ENCODE peak calls at places on chromosomes 6 and 20, in nine cellular contexts. C is PC-3, A is GM23338, Q is neural progenitor cell, O is HCT116, X is OCI-LY7, U is MM.1S, H is SK-N-SH, R is GM23248. S is an unnamed sample.
A peak's percentile ranks its signal among the peaks of the same experiment; 100 is the strongest.

GRCh38 chr6:34146021-34146782 is at the start of gene GRM4:
- DNase-seq in C (no peak), A (no peak), Q (no peak), O (no peak), X (no peak), U (no peak), H (no peak), R (no peak), S (no peak)

GRCh38 chr6:32937230-32937633 is 3.6 kb downstream of the HLA-DMB start:
- DNase-seq in C (no peak), A (no peak), Q (no peak), O (no peak), X (no peak), U (no peak), H (no peak), R (no peak), S (no peak)

GRCh38 chr6:20350215-20350614 is 51.5 kb upstream of the E2F3 start:
- DNase-seq in C (no peak), A (no peak), Q (peak; percentile 10), O (no peak), X (no peak), U (no peak), H (no peak), R (no peak), S (no peak)

GRCh38 chr6:89500486-89501020 is 67.6 kb downstream of the ANKRD6 start:
- DNase-seq in C (no peak), A (no peak), Q (peak; percentile 72), O (no peak), X (no peak), U (no peak), H (no peak), R (no peak), S (no peak)

GRCh38 chr6:21846541-21847451 is 253.2 kb downstream of the SOX4 start:
- DNase-seq in C (peak; percentile 19), A (peak; percentile 69), Q (peak; percentile 67), O (no peak), X (peak; percentile 66), U (no peak), H (peak; percentile 35), R (no peak), S (peak; percentile 82)

GRCh38 chr6:37525460-37526357 is 26.0 kb upstream of the CCDC167 start:
- DNase-seq in C (peak; percentile 27), A (peak; percentile 81), Q (peak; percentile 81), O (no peak), X (no peak), U (no peak), H (peak; percentile 60), R (peak; percentile 44), S (peak; percentile 44)

GRCh38 chr6:165766457-165766856 is 103.4 kb upstream of the PDE10A start:
- DNase-seq in C (peak; percentile 3), A (no peak), Q (no peak), O (no peak), X (no peak), U (peak; percentile 17), H (no peak), R (no peak), S (no peak)

GRCh38 chr20:59780494-59781185 is 152.8 kb downstream of the SYCP2 start:
- DNase-seq in C (no peak), A (no peak), Q (no peak), O (no peak), X (no peak), U (no peak), H (no peak), R (no peak), S (no peak)

GRCh38 chr6:16477367-16478149 is 239.2 kb downstream of the GMPR start:
- DNase-seq in C (no peak), A (no peak), Q (no peak), O (no peak), X (no peak), U (no peak), H (no peak), R (no peak), S (no peak)

GRCh38 chr6:167760979-167761793 is 65.5 kb upstream of the AFDN start:
- DNase-seq in C (no peak), A (no peak), Q (no peak), O (no peak), X (no peak), U (no peak), H (no peak), R (no peak), S (peak; percentile 69)

DNA sequence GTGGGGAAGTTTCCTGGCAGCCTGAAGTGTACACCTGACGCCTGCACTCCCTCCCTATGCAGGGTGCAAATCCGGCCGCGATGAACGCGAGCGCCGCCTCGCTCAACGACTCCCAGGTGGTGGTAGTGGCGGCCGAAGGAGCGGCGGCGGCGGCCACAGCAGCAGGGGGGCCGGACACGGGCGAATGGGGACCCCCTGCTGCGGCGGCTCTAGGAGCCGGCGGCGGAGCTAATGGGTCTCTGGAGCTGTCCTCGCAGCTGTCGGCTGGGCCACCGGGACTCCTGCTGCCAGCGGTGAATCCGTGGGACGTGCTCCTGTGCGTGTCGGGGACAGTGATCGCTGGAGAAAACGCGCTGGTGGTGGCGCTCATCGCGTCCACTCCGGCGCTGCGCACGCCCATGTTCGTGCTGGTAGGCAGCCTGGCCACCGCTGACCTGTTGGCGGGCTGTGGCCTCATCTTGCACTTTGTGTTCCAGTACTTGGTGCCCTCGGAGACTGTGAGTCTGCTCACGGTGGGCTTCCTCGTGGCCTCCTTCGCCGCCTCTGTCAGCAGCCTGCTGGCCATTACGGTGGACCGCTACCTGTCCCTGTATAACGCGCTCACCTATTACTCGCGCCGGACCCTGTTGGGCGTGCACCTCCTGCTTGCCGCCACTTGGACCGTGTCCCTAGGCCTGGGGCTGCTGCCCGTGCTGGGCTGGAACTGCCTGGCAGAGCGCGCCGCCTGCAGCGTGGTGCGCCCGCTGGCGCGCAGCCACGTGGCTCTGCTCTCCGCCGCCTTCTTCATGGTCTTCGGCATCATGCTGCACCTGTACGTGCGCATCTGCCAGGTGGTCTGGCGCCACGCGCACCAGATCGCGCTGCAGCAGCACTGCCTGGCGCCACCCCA is 1.2 kb downstream of the GPR6 start:
- DNase-seq in C (no peak), A (peak; percentile 53), Q (peak; percentile 55), O (no peak), X (no peak), U (no peak), H (peak; percentile 66), R (no peak), S (no peak)
- TF ChIP-seq EZH2phosphoT487 in C (no peak), A (no peak), Q (peak; percentile 62), O (no peak), X (no peak), U (no peak), H (no peak), R (no peak), S (no peak)

GRCh38 chr20:49560646-49561045 is 7.3 kb downstream of the PTGIS start:
- DNase-seq in C (no peak), A (no peak), Q (no peak), O (no peak), X (no peak), U (no peak), H (no peak), R (peak; percentile 47), S (no peak)

GRCh38 chr20:49561256-49561655 is 6.7 kb downstream of the PTGIS start:
- DNase-seq in C (no peak), A (no peak), Q (no peak), O (no peak), X (no peak), U (no peak), H (no peak), R (peak; percentile 33), S (no peak)

GRCh38 chr20:49559411-49560081 is 8.4 kb downstream of the PTGIS start:
- DNase-seq in C (no peak), A (no peak), Q (no peak), O (no peak), X (no peak), U (no peak), H (no peak), R (peak; percentile 96), S (no peak)

GRCh38 chr20:49558826-49559225 is 9.1 kb downstream of the PTGIS start:
- DNase-seq in C (no peak), A (no peak), Q (no peak), O (no peak), X (no peak), U (no peak), H (no peak), R (no peak), S (no peak)

DNA sequence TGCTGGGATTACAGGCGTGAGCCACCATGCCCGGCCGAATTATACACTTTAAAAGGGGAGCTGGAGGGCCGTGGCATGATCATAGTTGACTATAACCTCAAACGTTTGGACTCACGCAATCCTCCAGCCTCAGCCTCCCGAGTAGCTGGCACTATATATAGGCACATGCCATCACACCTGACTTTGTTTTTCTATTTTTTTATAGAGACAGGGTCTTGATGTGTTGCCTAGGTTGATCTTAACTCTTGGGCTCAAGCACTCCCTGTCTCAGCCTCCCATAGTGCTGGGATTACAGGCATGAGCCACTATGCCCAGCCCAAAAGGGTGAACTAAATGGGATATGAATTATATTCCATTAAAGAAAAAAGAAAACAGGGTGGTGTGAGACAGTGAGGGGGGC is 7.8 kb downstream of the PTGIS start:
- DNase-seq in C (no peak), A (no peak), Q (no peak), O (no peak), X (no peak), U (no peak), H (no peak), R (peak; percentile 30), S (no peak)
- H3K27ac ChIP-seq in C (no peak overlapping the region), A (no peak overlapping the region), Q (no peak overlapping the region), O (no peak overlapping the region), X (no peak overlapping the region), U (no peak overlapping the region), H (no peak overlapping the region), R (peak overlapping the region; percentile 95), S (no peak overlapping the region)

GRCh38 chr6:85458184-85458583 is 8.3 kb downstream of the NT5E start:
- DNase-seq in C (no peak), A (peak; percentile 35), Q (no peak), O (no peak), X (peak; percentile 3), U (no peak), H (no peak), R (no peak), S (no peak)

GRCh38 chr6:85460951-85461805 is 11.3 kb downstream of the NT5E start:
- DNase-seq in C (peak; percentile 68), A (no peak), Q (no peak), O (no peak), X (peak; percentile 68), U (peak; percentile 93), H (no peak), R (peak; percentile 68), S (no peak)

GRCh38 chr6:85460154-85460950 is 10.5 kb downstream of the NT5E start:
- DNase-seq in C (no peak), A (no peak), Q (no peak), O (no peak), X (no peak), U (no peak), H (no peak), R (peak; percentile 52), S (no peak)

GRCh38 chr6:85458782-85459181 is 8.9 kb downstream of the NT5E start:
- DNase-seq in C (peak; percentile 58), A (peak; percentile 41), Q (no peak), O (no peak), X (no peak), U (no peak), H (no peak), R (no peak), S (no peak)

GRCh38 chr6:85459224-85459901 is 9.5 kb downstream of the NT5E start:
- DNase-seq in C (peak; percentile 92), A (no peak), Q (no peak), O (peak; percentile 50), X (no peak), U (no peak), H (no peak), R (peak; percentile 91), S (no peak)
- TF ChIP-seq EZH2phosphoT487 in C (peak; percentile 26), A (no peak), Q (no peak), O (no peak), X (no peak), U (no peak), H (no peak), R (peak; percentile 98), S (no peak)

GRCh38 chr20:49287555-49288249 is 9.8 kb upstream of the ZNFX1 start:
- DNase-seq in C (peak; percentile 73), A (no peak), Q (no peak), O (no peak), X (no peak), U (no peak), H (no peak), R (peak; percentile 68), S (no peak)
- H3K27ac ChIP-seq in C (peak overlapping the region; percentile 17), A (peak overlapping the region; percentile 93), Q (peak overlapping the region; percentile 15), O (peak overlapping the region; percentile 38), X (peak overlapping the region; percentile 41), U (no peak overlapping the region), H (peak overlapping the region; percentile 63), R (peak overlapping the region; percentile 51), S (peak overlapping the region; percentile 88)